ENCODE peak calls at places on chromosomes 13 and 19, in eight cellular contexts. K is IMR-90, C is uterus, A is HepG2, F is adrenal gland, J is suprapubic skin, G is tibial nerve, N is body of pancreas. Z is an unnamed sample. For H3K36me3, the result is how much of the 10 kb centered on the place peaks cover.

GRCh38 chr13:96575423-96576320 is 418.6 kb downstream of the OXGR1 start:
- DNase-seq in K (no peak), C (no peak), A (no peak), F (no peak), J (peak), G (no peak), N (no peak), Z (no peak)

GRCh38 chr13:99352351-99353271 is 45.4 kb upstream of the GPR183 start:
- DNase-seq in K (no peak), C (no peak), A (no peak), F (no peak), J (no peak), G (no peak), N (no peak), Z (no peak)

GRCh38 chr19:756232-756631 is 5.3 kb downstream of the MISP start:
- DNase-seq in K (peak), C (no peak), A (peak), F (no peak), J (no peak), G (no peak), N (no peak), Z (no peak)

GRCh38 chr19:50753879-50754278 is 16.4 kb upstream of the GPR32 start:
- DNase-seq in K (no peak), C (no peak), A (no peak), F (no peak), J (no peak), G (no peak), N (no peak), Z (no peak)

GRCh38 chr19:16070366-16070990 is 5.8 kb upstream of the TPM4 start:
- DNase-seq in K (no peak), C (no peak), A (peak), F (no peak), J (peak), G (no peak), N (peak), Z (peak)

GRCh38 chr13:27200413-27201066 is 28.9 kb upstream of the USP12 start:
- DNase-seq in K (no peak), C (no peak), A (no peak), F (no peak), J (no peak), G (no peak), N (no peak), Z (no peak)

GRCh38 chr19:2145831-2146241 is 5.5 kb downstream of the AP3D1 start:
- DNase-seq in K (peak), C (no peak), A (no peak), F (no peak), J (no peak), G (no peak), N (no peak), Z (no peak)

GRCh38 chr13:44159633-44160279 is 213.9 kb upstream of the SERP2 start:
- DNase-seq in K (no peak), C (no peak), A (no peak), F (no peak), J (no peak), G (no peak), N (no peak), Z (no peak)

GRCh38 chr13:30299746-30300145 is 7.6 kb downstream of the KATNAL1 start:
- DNase-seq in K (peak), C (no peak), A (no peak), F (no peak), J (no peak), G (no peak), N (no peak), Z (no peak)

GRCh38 chr13:33771296-33771695 is 46.7 kb upstream of the RFC3 start:
- DNase-seq in K (no peak), C (no peak), A (no peak), F (no peak), J (no peak), G (no peak), N (no peak), Z (no peak)

GRCh38 chr19:40413291-40413994 is at the start of gene PRX:
- DNase-seq in K (no peak), C (no peak), A (no peak), F (no peak), J (no peak), G (no peak), N (no peak), Z (no peak)

GRCh38 chr13:109274188-109274821 is 512.1 kb downstream of the IRS2 start:
- DNase-seq in K (peak), C (no peak), A (no peak), F (peak), J (no peak), G (no peak), N (no peak), Z (peak)

GRCh38 chr13:40130871-40131636 is 475.6 kb downstream of the COG6 start:
- DNase-seq in K (no peak), C (no peak), A (peak), F (peak), J (no peak), G (no peak), N (no peak), Z (no peak)

GRCh38 chr19:29285878-29286277 is 72.9 kb upstream of the UQCRFS1 start:
- DNase-seq in K (no peak), C (peak), A (no peak), F (no peak), J (peak), G (no peak), N (no peak), Z (no peak)

DNA sequence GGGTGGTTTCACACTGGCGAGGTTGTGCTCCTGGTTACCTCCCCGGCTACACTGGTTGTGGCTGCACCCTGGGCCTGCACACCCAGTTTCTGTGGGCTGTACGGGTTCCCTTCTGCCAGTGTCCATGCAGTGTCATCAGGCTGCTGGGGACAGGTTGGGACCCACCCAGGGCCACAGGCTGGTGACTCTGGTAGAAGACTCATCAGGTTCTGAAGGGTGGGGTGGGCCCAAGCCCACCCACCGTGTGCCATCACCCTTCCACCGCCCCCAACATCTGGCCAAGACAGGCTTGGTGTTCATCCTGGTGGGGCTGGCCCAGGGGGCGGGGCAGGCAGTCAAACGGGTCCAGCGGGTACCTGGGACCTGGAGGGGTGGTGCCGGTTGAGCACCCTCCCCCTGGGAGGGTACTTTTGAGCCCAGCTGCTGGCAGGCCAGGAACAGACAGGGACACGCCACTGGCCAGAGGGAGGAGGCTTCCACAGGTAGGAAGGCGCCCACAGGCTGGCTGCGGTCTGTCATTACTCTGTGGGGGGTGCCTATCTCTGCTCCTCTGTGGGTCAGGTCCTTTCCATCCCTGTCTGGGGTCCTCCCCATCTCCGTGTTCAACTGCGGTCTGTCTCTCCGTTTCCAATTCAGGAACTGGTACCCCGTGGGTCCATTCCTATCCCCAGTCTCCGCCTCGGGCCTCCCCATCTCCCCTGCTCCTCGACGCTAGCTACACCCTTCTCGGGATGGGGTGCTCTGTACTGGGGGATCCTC is at the start of gene RNF225:
- DNase-seq in K (no peak), C (no peak), A (no peak), F (no peak), J (peak), G (no peak), N (peak), Z (peak)
- TF ChIP-seq POLR2A in K (no peak), C (no peak), A (peak), F (no peak), J (no peak), G (no peak), N (no peak), Z (no peak)

DNA sequence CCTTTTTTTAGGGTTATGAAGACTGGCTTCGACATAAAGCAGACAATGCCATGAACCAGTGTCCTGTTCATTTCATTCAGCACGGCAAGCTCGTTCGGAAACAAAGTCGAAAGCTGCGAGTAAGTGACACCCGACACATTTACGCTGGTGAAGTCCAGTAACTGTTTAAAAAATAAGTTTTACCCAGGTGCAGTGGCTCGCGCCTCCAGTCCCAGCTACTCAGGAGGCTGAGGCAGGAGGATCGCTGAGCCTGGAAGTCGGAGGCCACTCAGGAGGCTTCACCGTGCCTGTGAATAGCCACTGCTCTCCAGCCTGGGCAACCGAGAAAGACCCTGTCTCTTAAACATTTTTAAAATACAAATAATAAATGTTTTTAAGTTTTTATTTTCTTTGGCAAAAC is 120.8 kb downstream of the ATP11A start:
- DNase-seq in K (no peak), C (no peak), A (no peak), F (no peak), J (no peak), G (no peak), N (no peak), Z (no peak)
- H3K36me3 ChIP-seq in K (under half), C (under half), A (half or more), F (under half), J (under half), G (under half), N (under half), Z (under half)

GRCh38 chr19:53865523-53865917 is 2.2 kb upstream of the MYADM start:
- DNase-seq in K (no peak), C (no peak), A (peak), F (no peak), J (no peak), G (no peak), N (no peak), Z (no peak)

GRCh38 chr19:53868091-53868891 is 608 bp downstream of the MYADM start:
- DNase-seq in K (peak), C (peak), A (peak), F (peak), J (peak), G (no peak), N (peak), Z (peak)

GRCh38 chr19:53865918-53866696 is 1.6 kb upstream of the MYADM start:
- DNase-seq in K (peak), C (peak), A (peak), F (peak), J (peak), G (no peak), N (peak), Z (peak)

GRCh38 chr19:53868892-53869804 is 1.5 kb downstream of the MYADM start:
- DNase-seq in K (peak), C (peak), A (peak), F (peak), J (peak), G (peak), N (peak), Z (peak)

GRCh38 chr19:53867225-53868090 is at the start of gene MYADM:
- DNase-seq in K (peak), C (peak), A (peak), F (peak), J (peak), G (peak), N (peak), Z (peak)
- TF ChIP-seq POLR2A in K (peak), C (peak), A (peak), F (peak), J (no peak), G (peak), N (peak), Z (peak)

GRCh38 chr13:102598061-102598460 is 1.3 kb downstream of the TPP2 start:
- DNase-seq in K (peak), C (no peak), A (no peak), F (no peak), J (no peak), G (no peak), N (no peak), Z (no peak)

GRCh38 chr13:102596147-102597028 is at the start of gene TPP2:
- DNase-seq in K (peak), C (peak), A (peak), F (peak), J (peak), G (peak), N (peak), Z (peak)

GRCh38 chr13:102597029-102598015 is 536 bp downstream of the TPP2 start:
- DNase-seq in K (peak), C (peak), A (no peak), F (peak), J (peak), G (no peak), N (peak), Z (peak)

GRCh38 chr13:102599451-102600012 is 2.7 kb downstream of the TPP2 start:
- DNase-seq in K (no peak), C (no peak), A (no peak), F (no peak), J (no peak), G (no peak), N (no peak), Z (no peak)
- H3K36me3 ChIP-seq in K (under half), C (under half), A (under half), F (under half), J (under half), G (under half), N (under half), Z (under half)

GRCh38 chr19:48993175-48994034 is at the start of the genes GYS1 and RUVBL2:
- DNase-seq in K (peak), C (peak), A (peak), F (peak), J (peak), G (peak), N (peak), Z (peak)

GRCh38 chr19:48999481-49000325 is 6.0 kb downstream of the RUVBL2 start:
- DNase-seq in K (peak), C (no peak), A (no peak), F (peak), J (no peak), G (no peak), N (peak), Z (peak)

GRCh38 chr19:48994035-48994386 is 324 bp downstream of the RUVBL2 start:
- DNase-seq in K (no peak), C (no peak), A (no peak), F (no peak), J (no peak), G (no peak), N (no peak), Z (no peak)

GRCh38 chr19:48992571-48993174 is 436 bp downstream of the GYS1 start:
- DNase-seq in K (no peak), C (no peak), A (no peak), F (no peak), J (no peak), G (no peak), N (peak), Z (peak)

GRCh38 chr19:48997972-48998371 is 4.3 kb downstream of the RUVBL2 start:
- DNase-seq in K (peak), C (no peak), A (peak), F (peak), J (no peak), G (no peak), N (peak), Z (peak)
- TF ChIP-seq POLR2A in K (no peak), C (no peak), A (no peak), F (no peak), J (no peak), G (no peak), N (no peak), Z (no peak)

DNA sequence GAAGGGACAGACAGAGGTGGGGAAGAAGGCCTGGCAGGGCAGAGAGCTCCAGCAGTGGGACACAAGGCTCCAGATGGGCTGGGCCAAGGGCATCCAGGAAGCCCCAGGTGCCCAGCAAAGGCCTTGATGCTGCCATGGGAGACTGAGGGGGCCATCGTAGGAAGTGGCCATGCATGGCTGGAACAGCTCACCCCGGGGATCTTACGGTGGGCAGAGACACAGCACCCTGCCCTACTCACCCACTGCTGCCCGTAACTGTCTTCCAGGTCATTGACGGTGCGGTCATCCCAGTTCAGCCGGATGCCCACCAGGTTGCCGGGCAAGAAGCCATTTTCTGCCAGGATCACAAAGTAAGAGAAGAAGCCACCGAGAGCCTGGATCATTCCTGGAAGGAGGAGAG is 10.1 kb upstream of the RABAC1 start:
- DNase-seq in K (no peak), C (no peak), A (no peak), F (no peak), J (no peak), G (no peak), N (no peak), Z (no peak)
- H3K36me3 ChIP-seq in K (under half), C (under half), A (under half), F (under half), J (under half), G (under half), N (under half), Z (under half)

GRCh38 chr19:52028780-52029123 is 573 bp upstream of the ZNF614 start:
- DNase-seq in K (no peak), C (no peak), A (no peak), F (no peak), J (no peak), G (no peak), N (no peak), Z (no peak)

GRCh38 chr19:52039169-52039568 is 9.5 kb downstream of the ZNF432 start:
- DNase-seq in K (no peak), C (no peak), A (no peak), F (no peak), J (no peak), G (no peak), N (no peak), Z (no peak)

GRCh38 chr19:52028027-52028779 is at the start of gene ZNF614:
- DNase-seq in K (peak), C (peak), A (peak), F (peak), J (peak), G (peak), N (peak), Z (peak)

DNA sequence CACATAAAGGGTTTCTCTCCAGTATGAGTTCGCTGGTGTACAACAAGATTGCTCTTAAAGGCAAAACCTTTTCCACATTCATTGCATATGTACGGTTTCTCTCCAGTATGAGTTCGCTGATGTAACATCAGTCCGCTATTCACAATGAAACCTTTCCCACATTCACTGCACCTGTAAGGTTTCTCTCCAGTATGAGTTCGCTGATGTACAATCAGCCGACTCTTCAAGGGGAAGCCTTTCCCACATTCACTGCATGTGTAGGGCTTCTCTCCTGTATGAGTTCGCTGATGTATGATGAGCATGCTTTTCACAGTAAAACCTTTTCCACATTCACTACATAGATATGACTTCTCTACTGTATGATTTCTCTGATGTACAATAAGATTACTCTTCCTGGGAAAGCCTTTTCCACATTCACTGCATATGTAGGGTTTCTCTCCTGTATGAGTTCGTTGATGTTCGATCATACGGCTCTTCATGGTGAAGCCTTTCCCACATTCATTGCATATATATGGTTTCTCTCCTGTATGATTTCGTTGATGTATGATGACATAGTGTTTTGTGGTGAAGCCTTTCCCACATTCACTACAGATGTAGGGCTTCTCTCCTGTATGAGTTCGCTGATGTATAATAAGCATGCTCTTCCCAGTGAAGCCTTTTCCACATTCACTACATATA is 6.0 kb upstream of the ZNF614 start:
- DNase-seq in K (peak), C (no peak), A (no peak), F (no peak), J (no peak), G (no peak), N (no peak), Z (no peak)
- TF ChIP-seq POLR2A in K (no peak), C (no peak), A (no peak), F (no peak), J (no peak), G (no peak), N (no peak), Z (no peak)

DNA sequence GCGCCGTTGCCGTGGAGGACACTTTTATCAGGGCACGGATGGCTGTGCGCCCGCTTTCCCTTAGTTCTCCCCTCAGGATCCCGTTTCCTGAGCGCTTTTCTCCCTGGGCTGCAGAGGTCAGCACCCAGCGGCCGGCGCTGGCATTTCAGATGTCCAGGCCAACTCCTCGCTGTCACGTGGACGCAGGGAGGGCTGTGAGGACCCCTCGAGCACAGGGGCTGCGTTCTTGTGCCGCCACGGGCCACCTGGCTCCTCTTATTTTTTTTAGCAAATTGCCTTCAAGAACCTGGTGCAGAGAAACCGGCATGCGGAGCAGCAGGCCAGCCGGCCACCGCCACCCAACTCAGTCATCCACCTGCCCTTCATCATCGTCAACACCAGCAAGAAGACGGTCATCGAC is 22.3 kb downstream of the ATP4B start:
- DNase-seq in K (no peak), C (no peak), A (no peak), F (no peak), J (peak), G (no peak), N (no peak), Z (no peak)
- H3K36me3 ChIP-seq in K (half or more), C (under half), A (half or more), F (under half), J (half or more), G (under half), N (under half), Z (half or more)

Z was measured in thyroid gland.